ENCODE peak calls at places on chromosomes 5 and 9, in six cellular contexts. N, C, S, O, K and X are unnamed samples.

GRCh38 chr9:106479679-106480078 is 383.3 kb upstream of the ZNF462 start:
- DNase-seq in N (no peak), C (no peak), S (no peak), O (peak; percentile 48), K (no peak), X (no peak)

GRCh38 chr5:93503598-93504067 is 77.4 kb downstream of the NR2F1-AS1 start:
- DNase-seq in N (no peak), C (no peak), S (no peak), O (peak; percentile 92), K (no peak), X (peak; percentile 91)

GRCh38 chr9:131773911-131774379 is 34.1 kb upstream of the RAPGEF1 start:
- DNase-seq in N (no peak), C (no peak), S (peak; percentile 78), O (peak; percentile 51), K (no peak), X (peak; percentile 56)

GRCh38 chr9:105681724-105682123 is 12.6 kb upstream of the TMEM38B start:
- DNase-seq in N (no peak), C (no peak), S (no peak), O (peak; percentile 68), K (no peak), X (peak; percentile 48)

GRCh38 chr5:135964670-135965320 is 10.0 kb upstream of the LECT2 start:
- DNase-seq in N (no peak), C (no peak), S (no peak), O (peak; percentile 20), K (no peak), X (no peak)

GRCh38 chr9:86766912-86767311 is 180.4 kb downstream of the GAS1 start:
- DNase-seq in N (no peak), C (peak; percentile 75), S (no peak), O (peak; percentile 94), K (no peak), X (peak; percentile 98)

GRCh38 chr5:67537439-67538342 is 341.1 kb upstream of the CD180 start:
- DNase-seq in N (no peak), C (no peak), S (no peak), O (peak; percentile 18), K (no peak), X (peak; percentile 20)

GRCh38 chr9:27392451-27392850 is 95.5 kb upstream of the EQTN start:
- DNase-seq in N (no peak), C (no peak), S (no peak), O (no peak), K (no peak), X (no peak)

GRCh38 chr5:87116821-87117512 is 150.7 kb upstream of the RASA1 start:
- DNase-seq in N (no peak), C (no peak), S (no peak), O (peak; percentile 20), K (no peak), X (no peak)

GRCh38 chr9:137064027-137064879 is 6.1 kb downstream of the SAPCD2 start:
- DNase-seq in N (peak; percentile 62), C (no peak), S (peak; percentile 79), O (peak; percentile 70), K (no peak), X (peak; percentile 71)

GRCh38 chr9:132637801-132638200 is 32.0 kb downstream of the DDX31 start:
- DNase-seq in N (no peak), C (no peak), S (no peak), O (no peak), K (no peak), X (no peak)

GRCh38 chr5:75050415-75050814 is 1.9 kb downstream of the GCNT4 start:
- DNase-seq in N (peak; percentile 13), C (no peak), S (peak; percentile 17), O (peak; percentile 46), K (no peak), X (peak; percentile 14)

GRCh38 chr9:79757906-79758669 is 186.3 kb downstream of the TLE4 start:
- DNase-seq in N (no peak), C (no peak), S (no peak), O (peak; percentile 41), K (no peak), X (peak; percentile 34)